ENCODE peak calls at places on chromosomes 6 and 20, in eight cellular contexts. S is fibroblast of mammary gland, I is endothelial cell, G is Panc1, A is cardiac fibroblast, W is B cell, B is Calu3, Y is mesothelial cell of epicardium. Q is an unnamed sample.

GRCh38 chr6:85460951-85461805 is 11.3 kb downstream of the NT5E start:
- DNase-seq in S (peak), I (no peak), G (no peak), A (peak), W (peak), B (peak), Y (no peak), Q (no peak)

GRCh38 chr6:26360451-26361416 is 4.3 kb upstream of the BTN3A2 start:
- DNase-seq in S (no peak), I (no peak), G (no peak), A (no peak), W (no peak), B (no peak), Y (no peak), Q (no peak)

GRCh38 chr20:58890073-58890453 is 37.5 kb downstream of the GNAS start:
- DNase-seq in S (no peak), I (no peak), G (no peak), A (no peak), W (no peak), B (peak), Y (no peak), Q (no peak)

GRCh38 chr20:31594558-31595379 is 10.3 kb upstream of the ID1 start:
- DNase-seq in S (no peak), I (peak), G (no peak), A (no peak), W (no peak), B (peak), Y (no peak), Q (no peak)

GRCh38 chr20:35368616-35369423 is 43.0 kb downstream of the UQCC1 start:
- DNase-seq in S (no peak), I (no peak), G (no peak), A (no peak), W (no peak), B (no peak), Y (no peak), Q (no peak)

GRCh38 chr6:37029249-37029959 is 23.9 kb downstream of the FGD2 start:
- DNase-seq in S (peak), I (peak), G (no peak), A (peak), W (peak), B (peak), Y (peak), Q (no peak)

GRCh38 chr20:38156888-38157634 is 8.0 kb downstream of the TGM2 start:
- DNase-seq in S (no peak), I (no peak), G (no peak), A (peak), W (no peak), B (peak), Y (no peak), Q (no peak)

GRCh38 chr20:37680420-37680819 is 13.4 kb upstream of the CTNNBL1 start:
- DNase-seq in S (peak), I (no peak), G (no peak), A (peak), W (no peak), B (no peak), Y (no peak), Q (no peak)

GRCh38 chr6:16544006-16544405 is 217.3 kb downstream of the ATXN1 start:
- DNase-seq in S (peak), I (peak), G (no peak), A (peak), W (no peak), B (no peak), Y (no peak), Q (no peak)

GRCh38 chr6:144150673-144151009 is 324 bp downstream of the STX11 start:
- DNase-seq in S (peak), I (peak), G (no peak), A (peak), W (peak), B (peak), Y (no peak), Q (no peak)

GRCh38 chr20:9300080-9300479 is 214.3 kb upstream of the LAMP5 start:
- DNase-seq in S (no peak), I (no peak), G (no peak), A (no peak), W (no peak), B (no peak), Y (no peak), Q (no peak)

GRCh38 chr6:52752310-52752709 is 11.0 kb downstream of the GSTA2 start:
- DNase-seq in S (no peak), I (no peak), G (no peak), A (no peak), W (no peak), B (no peak), Y (no peak), Q (no peak)

GRCh38 chr6:31952140-31952805 is 6.4 kb downstream of the CFB start:
- DNase-seq in S (peak), I (peak), G (no peak), A (peak), W (no peak), B (peak), Y (peak), Q (no peak)

GRCh38 chr6:7140631-7141366 is 33.0 kb downstream of the RREB1 start:
- DNase-seq in S (peak), I (peak), G (no peak), A (peak), W (peak), B (peak), Y (peak), Q (peak)

GRCh38 chr6:108014040-108014439 is 56.0 kb upstream of the SEC63 start:
- DNase-seq in S (no peak), I (no peak), G (no peak), A (no peak), W (no peak), B (no peak), Y (no peak), Q (no peak)

GRCh38 chr6:166596741-166597507 is 10.4 kb upstream of the RAMACL start:
- DNase-seq in S (peak), I (no peak), G (no peak), A (no peak), W (no peak), B (no peak), Y (no peak), Q (no peak)

GRCh38 chr6:45647341-45648138 is 269.8 kb upstream of the SUPT3H start:
- DNase-seq in S (no peak), I (no peak), G (no peak), A (peak), W (no peak), B (no peak), Y (no peak), Q (no peak)

GRCh38 chr6:166738778-166739654 is 112.0 kb upstream of the RPS6KA2 start:
- DNase-seq in S (no peak), I (no peak), G (no peak), A (no peak), W (no peak), B (no peak), Y (no peak), Q (no peak)

GRCh38 chr20:48148916-48149672 is 363.8 kb upstream of the SULF2 start:
- DNase-seq in S (no peak), I (no peak), G (no peak), A (no peak), W (no peak), B (no peak), Y (no peak), Q (no peak)

GRCh38 chr6:40957616-40958492 is 81.2 kb downstream of the UNC5CL start:
- DNase-seq in S (peak), I (no peak), G (no peak), A (peak), W (no peak), B (no peak), Y (no peak), Q (no peak)

GRCh38 chr20:29314294-29314693 is 1943.2 kb upstream of the DEFB115 start:
- DNase-seq in S (no peak), I (no peak), G (no peak), A (no peak), W (no peak), B (no peak), Y (no peak), Q (no peak)

GRCh38 chr20:29318871-29319461 is 1938.5 kb upstream of the DEFB115 start:
- DNase-seq in S (no peak), I (no peak), G (no peak), A (no peak), W (no peak), B (no peak), Y (no peak), Q (no peak)

GRCh38 chr20:29325304-29325640 is 1932.2 kb upstream of the DEFB115 start:
- DNase-seq in S (no peak), I (no peak), G (no peak), A (no peak), W (no peak), B (no peak), Y (no peak), Q (no peak)

GRCh38 chr20:29319725-29320124 is 1937.7 kb upstream of the DEFB115 start:
- DNase-seq in S (no peak), I (no peak), G (no peak), A (no peak), W (no peak), B (no peak), Y (no peak), Q (no peak)
- TF ChIP-seq CTCF in S (no peak), I (no peak), G (no peak), A (no peak), W (no peak), B (no peak), Y (no peak), Q (no peak)

DNA sequence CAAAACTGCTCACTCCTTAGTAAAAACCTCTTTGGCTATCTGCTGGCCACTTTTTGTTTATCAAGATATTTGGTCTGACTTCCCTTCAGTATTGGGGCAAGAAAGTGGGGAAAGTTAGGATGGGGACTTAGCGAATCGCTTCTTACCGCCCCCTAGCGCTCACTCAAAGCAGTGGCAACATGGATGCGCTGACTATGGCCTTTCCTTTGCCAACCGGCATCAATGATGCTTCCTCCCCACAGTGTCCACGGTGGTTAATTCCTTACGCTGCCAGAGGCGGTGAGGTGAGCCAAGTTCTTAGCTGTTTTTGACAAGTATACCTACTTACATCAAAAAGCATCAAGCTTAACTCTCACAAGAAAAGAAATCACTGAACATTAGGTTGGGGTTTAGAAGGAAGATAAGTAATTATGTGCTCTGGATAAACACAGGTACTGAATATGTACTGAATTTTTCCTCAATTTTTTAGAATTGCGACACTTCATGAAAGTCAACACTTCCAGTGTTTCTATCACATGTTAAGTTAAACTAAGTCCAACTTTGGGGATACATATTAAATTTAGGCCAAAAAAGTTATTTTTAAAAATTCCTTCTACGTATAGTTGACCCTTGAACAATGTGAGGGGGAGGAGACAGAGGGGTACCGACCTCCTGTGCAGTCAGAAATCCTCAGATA is 86.7 kb downstream of the GMDS start:
- DNase-seq in S (peak), I (peak), G (no peak), A (peak), W (no peak), B (no peak), Y (no peak), Q (no peak)
- TF ChIP-seq CTCF in S (peak), I (peak), G (peak), A (peak), W (no peak), B (no peak), Y (peak), Q (no peak)

DNA sequence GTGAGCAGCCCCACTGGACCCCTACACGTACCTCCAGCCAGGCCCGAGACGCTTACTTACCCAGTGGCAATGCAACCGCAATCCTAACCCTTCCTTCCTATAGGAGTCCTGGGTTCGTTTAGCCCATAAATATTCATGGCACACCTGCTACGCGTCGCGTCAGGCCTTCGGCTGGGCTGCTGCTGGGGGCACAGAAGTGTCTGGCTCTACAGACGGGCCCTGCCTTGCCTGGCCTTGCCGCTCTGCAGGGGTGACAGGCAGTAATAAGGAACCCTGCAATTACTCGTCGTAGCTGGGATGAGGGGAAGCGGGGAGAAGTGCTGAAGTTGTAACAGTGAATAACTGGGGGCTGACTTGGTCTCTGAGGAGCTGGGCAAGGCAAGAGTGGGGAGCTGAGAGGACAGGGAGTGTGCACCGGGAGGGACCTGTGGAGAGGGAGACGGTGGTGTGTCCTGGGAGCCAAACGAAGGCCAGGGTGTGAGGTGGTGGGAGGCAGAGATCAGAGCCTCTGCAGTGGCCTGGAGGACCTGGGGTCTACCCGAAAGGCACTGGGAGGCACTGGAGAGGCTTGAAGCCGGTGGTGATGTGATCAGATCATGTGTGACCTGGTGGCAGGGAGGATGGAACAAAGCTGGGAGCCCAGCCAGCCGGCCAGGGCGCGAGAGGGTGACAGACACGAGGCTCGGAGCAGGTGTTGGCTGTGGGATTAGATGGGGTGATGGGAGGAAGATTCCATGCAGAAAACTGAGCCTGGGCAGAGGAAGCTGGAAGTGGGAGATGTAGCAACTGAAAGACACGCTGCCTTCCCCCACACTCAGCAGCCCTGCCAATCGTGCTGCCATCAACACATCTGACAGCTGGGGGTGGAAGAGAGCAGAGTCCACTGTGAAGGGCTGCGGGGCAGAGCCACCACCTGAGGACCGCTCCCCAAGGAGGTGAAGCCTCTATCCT is 36.4 kb downstream of the PSMG4 start:
- DNase-seq in S (no peak), I (no peak), G (no peak), A (no peak), W (no peak), B (peak), Y (no peak), Q (no peak)
- TF ChIP-seq CTCF in S (no peak), I (no peak), G (no peak), A (no peak), W (no peak), B (no peak), Y (no peak), Q (no peak)

GRCh38 chr6:35955970-35956369 is 35.1 kb upstream of the SRPK1 start:
- DNase-seq in S (no peak), I (no peak), G (no peak), A (no peak), W (no peak), B (peak), Y (no peak), Q (no peak)
- TF ChIP-seq CTCF in S (peak), I (no peak), G (peak), A (peak), W (no peak), B (peak), Y (no peak), Q (no peak)

DNA sequence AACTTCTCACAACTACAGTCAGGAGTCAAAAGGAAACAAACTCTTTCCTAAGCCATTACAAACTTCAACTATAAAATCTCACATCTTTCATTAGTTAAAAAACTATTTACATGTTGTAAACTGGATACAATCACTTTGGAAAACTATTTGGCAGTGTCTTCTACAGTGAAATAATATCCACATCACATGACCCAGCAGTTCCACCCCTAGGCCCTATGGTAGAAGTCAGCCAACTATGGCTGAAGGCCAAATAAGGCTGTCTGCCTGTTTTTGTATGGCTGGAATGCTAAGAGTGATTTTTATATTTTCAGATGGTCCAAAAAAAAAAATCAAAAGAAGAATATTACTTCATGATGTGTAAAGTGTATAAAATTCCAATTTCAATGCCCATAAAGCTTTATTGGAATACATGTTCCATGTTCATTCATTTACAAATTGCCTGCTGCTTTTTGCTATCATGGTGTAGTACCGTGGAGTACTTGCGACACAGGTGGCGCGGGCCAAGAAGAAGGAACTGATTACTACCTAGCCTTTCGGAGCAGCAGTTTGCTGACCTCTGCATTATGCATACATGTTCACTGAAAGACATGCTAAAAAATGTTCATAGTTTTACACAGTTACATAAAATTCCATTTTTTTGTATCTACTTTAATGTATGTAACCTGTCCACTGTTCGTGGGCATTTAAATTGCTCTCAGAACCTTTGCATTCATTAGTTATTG is 129.0 kb downstream of the KIF16B start:
- DNase-seq in S (peak), I (no peak), G (no peak), A (peak), W (no peak), B (no peak), Y (no peak), Q (no peak)
- TF ChIP-seq CTCF in S (no peak), I (no peak), G (no peak), A (no peak), W (no peak), B (no peak), Y (no peak), Q (no peak)

GRCh38 chr6:111478749-111479148 is 4.3 kb downstream of the REV3L start:
- DNase-seq in S (peak), I (no peak), G (peak), A (peak), W (no peak), B (no peak), Y (no peak), Q (no peak)
- TF ChIP-seq CTCF in S (peak), I (no peak), G (peak), A (peak), W (peak), B (no peak), Y (no peak), Q (no peak)

GRCh38 chr20:41387433-41387832 is 20.8 kb upstream of the EMILIN3 start:
- DNase-seq in S (no peak), I (no peak), G (no peak), A (no peak), W (no peak), B (no peak), Y (no peak), Q (no peak)
- TF ChIP-seq CTCF in S (no peak), I (no peak), G (no peak), A (no peak), W (no peak), B (no peak), Y (no peak), Q (no peak)

DNA sequence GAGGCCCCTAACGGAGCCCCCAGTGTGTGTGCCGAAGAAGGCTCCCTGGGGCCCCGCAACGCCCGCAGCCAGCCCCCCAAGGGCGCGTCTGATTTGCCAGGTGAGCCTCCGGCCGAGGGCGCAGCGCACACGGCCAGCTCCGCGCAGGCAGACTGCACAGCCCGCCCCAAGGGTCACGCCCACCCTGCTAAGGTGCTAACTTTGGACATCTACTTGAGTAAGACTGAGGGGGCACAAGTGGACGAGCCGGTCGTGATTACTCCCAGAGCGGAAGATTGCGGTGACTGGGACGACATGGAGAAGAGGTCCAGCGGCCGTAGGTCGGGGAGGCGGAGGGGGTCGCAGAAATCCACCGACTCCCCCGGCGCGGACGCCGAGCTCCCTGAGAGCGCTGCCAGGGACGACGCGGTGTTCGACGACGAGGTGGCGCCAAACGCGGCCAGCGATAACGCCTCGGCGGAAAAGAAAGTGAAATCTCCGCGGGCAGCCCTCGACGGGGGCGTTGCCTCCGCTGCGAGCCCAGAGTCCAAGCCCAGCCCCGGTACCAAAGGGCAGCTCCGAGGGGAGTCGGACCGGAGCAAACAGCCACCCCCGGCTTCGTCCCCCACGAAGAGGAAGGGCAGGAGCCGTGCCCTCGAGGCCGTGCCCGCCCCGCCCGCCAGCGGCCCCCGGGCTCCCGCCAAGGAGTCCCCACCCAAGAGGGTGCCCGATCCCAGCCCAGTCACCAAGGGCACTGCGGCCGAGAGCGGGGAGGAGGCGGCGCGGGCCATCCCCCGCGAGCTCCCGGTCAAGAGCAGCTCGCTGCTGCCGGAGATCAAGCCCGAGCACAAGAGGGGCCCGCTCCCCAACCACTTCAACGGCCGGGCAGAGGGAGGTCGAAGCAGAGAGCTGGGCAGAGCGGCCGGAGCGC is 117.0 kb downstream of the RTN4IP1 start:
- DNase-seq in S (peak), I (peak), G (no peak), A (peak), W (peak), B (peak), Y (peak), Q (no peak)
- TF ChIP-seq CTCF in S (peak), I (peak), G (peak), A (peak), W (peak), B (no peak), Y (no peak), Q (no peak)

GRCh38 chr6:64895945-64896344 is 811.1 kb downstream of the EYS start:
- DNase-seq in S (no peak), I (no peak), G (no peak), A (no peak), W (no peak), B (no peak), Y (no peak), Q (no peak)

DNA sequence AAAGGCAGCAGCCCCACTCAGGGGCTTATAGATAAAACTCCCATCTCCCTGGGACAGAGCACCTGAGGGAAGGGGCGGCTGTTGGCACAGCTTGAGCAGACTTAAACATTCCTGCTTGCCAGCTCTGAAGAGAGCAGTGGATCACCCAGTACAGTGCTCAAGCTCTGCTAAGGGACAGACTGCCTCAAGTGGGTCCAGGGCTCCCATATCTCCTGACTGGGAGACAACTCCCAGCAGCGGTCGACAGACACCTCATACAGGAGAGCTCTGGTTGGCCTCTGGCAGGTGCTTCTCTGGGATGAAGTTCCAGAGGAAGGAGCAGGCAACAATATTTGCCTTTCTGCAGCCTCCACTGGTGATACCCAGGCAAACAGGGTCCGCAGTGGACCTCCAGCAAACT is 810.1 kb downstream of the EYS start:
- DNase-seq in S (no peak), I (no peak), G (no peak), A (no peak), W (no peak), B (no peak), Y (no peak), Q (no peak)
- TF ChIP-seq CTCF in S (no peak), I (no peak), G (no peak), A (no peak), W (no peak), B (no peak), Y (no peak), Q (no peak)

GRCh38 chr6:13486679-13487121 is 700 bp downstream of the GFOD1 start:
- DNase-seq in S (peak), I (peak), G (no peak), A (peak), W (peak), B (peak), Y (peak), Q (no peak)
- TF ChIP-seq CTCF in S (no peak), I (no peak), G (no peak), A (no peak), W (no peak), B (no peak), Y (no peak), Q (no peak)

Q was measured in omental fat pad.